ENCODE peak calls at places on chromosome 5, in seven cellular contexts. O is stimulated activated CD4-positive, alpha-beta T cell treated with anti-CD3 and anti-CD28 coated beads, Interleukin-15, amount 100 ng/mL, for 24 hours; Z is foreskin fibroblast; B is nephron progenitor cell; N is T1000; F is stimulated activated CD8-positive, alpha-beta memory T cell treated with anti-CD3 and anti-CD28 coated beads, Interleukin-2, amount 100 ng/mL, for 48 hours; C is SK-N-SH. H is an unnamed sample.

GRCh38 chr5:151772868-151773561 is 1.3 kb downstream of the G3BP1 start:
- DNase-seq in N (no peak), C (no peak), F (no peak), B (no peak), O (no peak), Z (peak; percentile 48), H (no peak)

GRCh38 chr5:74632947-74633356 is 7.6 kb downstream of the ENC1 start:
- DNase-seq in Z (peak; percentile 45), F (no peak), O (no peak), N (no peak), C (no peak), B (no peak), H (no peak)

GRCh38 chr5:174793684-174794328 is 69.4 kb downstream of the MSX2 start:
- DNase-seq in C (peak; percentile 90), B (peak; percentile 85), N (peak; percentile 42), Z (peak; percentile 80), O (peak; percentile 64), F (peak; percentile 20), H (no peak)

GRCh38 chr5:96146675-96147074 is 185.0 kb upstream of the ELL2 start:
- DNase-seq in Z (peak; percentile 94), F (no peak), C (no peak), N (no peak), B (no peak), O (no peak), H (peak; percentile 81)

GRCh38 chr5:6801236-6801635 is 88.0 kb downstream of the TENT4A start:
- DNase-seq in C (no peak), B (no peak), F (no peak), Z (no peak), N (no peak), O (no peak), H (no peak)

GRCh38 chr5:154207204-154207603 is 16.7 kb downstream of the GALNT10 start:
- DNase-seq in O (no peak), C (no peak), F (no peak), N (no peak), Z (no peak), B (no peak), H (no peak)

GRCh38 chr5:61416410-61416809 is 84.4 kb downstream of the ZSWIM6 start:
- DNase-seq in F (no peak), Z (no peak), N (no peak), B (no peak), O (no peak), C (no peak), H (no peak)

GRCh38 chr5:142974449-142974848 is 204.3 kb downstream of the ARHGAP26 start:
- DNase-seq in O (no peak), Z (no peak), N (no peak), C (no peak), F (no peak), B (no peak), H (no peak)

GRCh38 chr5:68332546-68332945 is 117.0 kb downstream of the PIK3R1 start:
- DNase-seq in Z (peak; percentile 58), N (no peak), B (no peak), O (no peak), C (no peak), F (no peak), H (no peak)

GRCh38 chr5:2675548-2675947 is 75.9 kb downstream of the IRX2 start:
- DNase-seq in N (no peak), C (no peak), O (no peak), Z (no peak), B (no peak), F (no peak), H (no peak)

GRCh38 chr5:35890021-35890740 is 33.5 kb downstream of the IL7R start:
- DNase-seq in B (no peak), F (no peak), C (no peak), O (no peak), N (no peak), Z (peak; percentile 47), H (no peak)

GRCh38 chr5:50318220-50318619 is 122.9 kb downstream of the EMB start:
- DNase-seq in O (no peak), N (no peak), C (no peak), Z (no peak), B (no peak), F (no peak), H (no peak)

GRCh38 chr5:4258170-4258569 is 662.5 kb downstream of the IRX1 start:
- DNase-seq in F (no peak), B (no peak), Z (no peak), C (no peak), N (no peak), O (no peak), H (no peak)

GRCh38 chr5:62199792-62200716 is 106.0 kb upstream of the KIF2A start:
- DNase-seq in F (no peak), C (no peak), Z (no peak), B (no peak), N (no peak), O (no peak), H (no peak)

GRCh38 chr5:43400082-43400481 is 12.1 kb downstream of the CCL28 start:
- DNase-seq in N (no peak), O (no peak), B (no peak), C (no peak), Z (peak; percentile 36), F (no peak), H (no peak)

GRCh38 chr5:180977852-180978251 is 10.8 kb upstream of the BTNL3 start:
- DNase-seq in F (no peak), C (no peak), B (no peak), Z (no peak), O (no peak), N (no peak), H (no peak)

GRCh38 chr5:166671818-166672217 is 1619.6 kb upstream of the WWC1 start:
- DNase-seq in O (no peak), Z (no peak), C (no peak), N (no peak), B (no peak), F (no peak), H (no peak)

GRCh38 chr5:122118356-122118948 is 10.9 kb upstream of the ZNF474 start:
- DNase-seq in F (no peak), N (no peak), B (no peak), C (no peak), Z (no peak), O (no peak), H (no peak)

GRCh38 chr5:180075703-180076102 is 4.1 kb upstream of the RNF130 start:
- DNase-seq in F (no peak), Z (no peak), C (no peak), B (no peak), N (no peak), O (no peak), H (no peak)